ENCODE peak calls at places on chromosomes 16 and 17, in eight cellular contexts. One of them, this sample, is unnamed. For H3K27me3, the result is how much of the 10 kb centered on the place peaks cover.

GRCh38 chr17:4147751-4148310 is 4.8 kb downstream of the CYB5D2 start:
- DNase-seq in neural progenitor cell: no peak
- DNase-seq in left ventricle myocardium inferior: no peak
- DNase-seq in GM23338: no peak
- DNase-seq in thoracic aorta: no peak
- DNase-seq in cardiac muscle cell: no peak
- DNase-seq in SJSA1: peak
- DNase-seq in H7: no peak
- DNase-seq in this sample: no peak

GRCh38 chr17:34386925-34387550 is 24.0 kb upstream of the CCL1 start:
- DNase-seq in neural progenitor cell: no peak
- DNase-seq in left ventricle myocardium inferior: no peak
- DNase-seq in GM23338: no peak
- DNase-seq in thoracic aorta: no peak
- DNase-seq in cardiac muscle cell: peak
- DNase-seq in SJSA1: peak
- DNase-seq in H7: no peak
- DNase-seq in this sample: no peak

GRCh38 chr17:51908841-51909537 is 249.5 kb downstream of the CA10 start:
- DNase-seq in neural progenitor cell: no peak
- DNase-seq in left ventricle myocardium inferior: no peak
- DNase-seq in GM23338: no peak
- DNase-seq in thoracic aorta: no peak
- DNase-seq in cardiac muscle cell: no peak
- DNase-seq in SJSA1: no peak
- DNase-seq in H7: no peak
- DNase-seq in this sample: no peak

GRCh38 chr17:17702821-17703607 is 21.8 kb downstream of the RAI1 start:
- DNase-seq in neural progenitor cell: no peak
- DNase-seq in left ventricle myocardium inferior: peak
- DNase-seq in GM23338: peak
- DNase-seq in thoracic aorta: no peak
- DNase-seq in cardiac muscle cell: no peak
- DNase-seq in SJSA1: no peak
- DNase-seq in H7: peak
- DNase-seq in this sample: no peak

GRCh38 chr16:3021449-3022207 is 1.5 kb downstream of the TNFRSF12A start:
- DNase-seq in neural progenitor cell: peak
- DNase-seq in left ventricle myocardium inferior: peak
- DNase-seq in GM23338: peak
- DNase-seq in thoracic aorta: peak
- DNase-seq in cardiac muscle cell: peak
- DNase-seq in SJSA1: peak
- DNase-seq in H7: peak
- DNase-seq in this sample: peak

GRCh38 chr17:55794681-55795080 is 43.8 kb downstream of the PCTP start:
- DNase-seq in neural progenitor cell: no peak
- DNase-seq in left ventricle myocardium inferior: no peak
- DNase-seq in GM23338: no peak
- DNase-seq in thoracic aorta: no peak
- DNase-seq in cardiac muscle cell: no peak
- DNase-seq in SJSA1: no peak
- DNase-seq in H7: no peak
- DNase-seq in this sample: no peak

GRCh38 chr17:40791116-40791515 is 8.6 kb downstream of the KRT28 start:
- DNase-seq in neural progenitor cell: no peak
- DNase-seq in left ventricle myocardium inferior: no peak
- DNase-seq in GM23338: no peak
- DNase-seq in thoracic aorta: no peak
- DNase-seq in cardiac muscle cell: no peak
- DNase-seq in SJSA1: no peak
- DNase-seq in H7: no peak
- DNase-seq in this sample: no peak

GRCh38 chr16:75260856-75261589 is 9.6 kb upstream of the BCAR1 start:
- DNase-seq in neural progenitor cell: no peak
- DNase-seq in left ventricle myocardium inferior: no peak
- DNase-seq in GM23338: no peak
- DNase-seq in thoracic aorta: no peak
- DNase-seq in cardiac muscle cell: no peak
- DNase-seq in SJSA1: peak
- DNase-seq in H7: peak
- DNase-seq in this sample: no peak

GRCh38 chr17:34892864-34893263 is 68.4 kb downstream of the CCT6B start:
- DNase-seq in neural progenitor cell: peak
- DNase-seq in left ventricle myocardium inferior: no peak
- DNase-seq in GM23338: peak
- DNase-seq in thoracic aorta: no peak
- DNase-seq in cardiac muscle cell: peak
- DNase-seq in SJSA1: no peak
- DNase-seq in H7: peak
- DNase-seq in this sample: no peak

GRCh38 chr17:9890124-9890523 is 14.9 kb downstream of the RCVRN start:
- DNase-seq in neural progenitor cell: peak
- DNase-seq in left ventricle myocardium inferior: no peak
- DNase-seq in GM23338: peak
- DNase-seq in thoracic aorta: no peak
- DNase-seq in cardiac muscle cell: peak
- DNase-seq in SJSA1: no peak
- DNase-seq in H7: peak
- DNase-seq in this sample: no peak

GRCh38 chr17:78517421-78517820 is 59.8 kb downstream of the DNAH17 start:
- DNase-seq in neural progenitor cell: no peak
- DNase-seq in left ventricle myocardium inferior: peak
- DNase-seq in GM23338: no peak
- DNase-seq in thoracic aorta: no peak
- DNase-seq in cardiac muscle cell: peak
- DNase-seq in SJSA1: no peak
- DNase-seq in H7: no peak
- DNase-seq in this sample: no peak

GRCh38 chr17:66142428-66142827 is 49.5 kb downstream of the CEP112 start:
- DNase-seq in neural progenitor cell: no peak
- DNase-seq in left ventricle myocardium inferior: no peak
- DNase-seq in GM23338: no peak
- DNase-seq in thoracic aorta: no peak
- DNase-seq in cardiac muscle cell: no peak
- DNase-seq in SJSA1: no peak
- DNase-seq in H7: no peak
- DNase-seq in this sample: no peak

GRCh38 chr17:58368860-58369213 is 16.8 kb upstream of the SUPT4H1 start:
- DNase-seq in neural progenitor cell: no peak
- DNase-seq in left ventricle myocardium inferior: no peak
- DNase-seq in GM23338: no peak
- DNase-seq in thoracic aorta: no peak
- DNase-seq in cardiac muscle cell: no peak
- DNase-seq in SJSA1: no peak
- DNase-seq in H7: no peak
- DNase-seq in this sample: no peak

GRCh38 chr17:40437095-40437732 is 6.0 kb upstream of the IGFBP4 start:
- DNase-seq in neural progenitor cell: no peak
- DNase-seq in left ventricle myocardium inferior: no peak
- DNase-seq in GM23338: no peak
- DNase-seq in thoracic aorta: no peak
- DNase-seq in cardiac muscle cell: no peak
- DNase-seq in SJSA1: no peak
- DNase-seq in H7: no peak
- DNase-seq in this sample: no peak

GRCh38 chr17:76382803-76383644 is 1.4 kb upstream of the SPHK1 start:
- DNase-seq in neural progenitor cell: peak
- DNase-seq in left ventricle myocardium inferior: peak
- DNase-seq in GM23338: peak
- DNase-seq in thoracic aorta: no peak
- DNase-seq in cardiac muscle cell: peak
- DNase-seq in SJSA1: peak
- DNase-seq in H7: peak
- DNase-seq in this sample: no peak

GRCh38 chr17:72267601-72268000 is 146.8 kb downstream of the SOX9 start:
- DNase-seq in neural progenitor cell: no peak
- DNase-seq in left ventricle myocardium inferior: no peak
- DNase-seq in GM23338: no peak
- DNase-seq in thoracic aorta: no peak
- DNase-seq in cardiac muscle cell: no peak
- DNase-seq in SJSA1: no peak
- DNase-seq in H7: no peak
- DNase-seq in this sample: no peak

GRCh38 chr16:11299865-11300559 is 18.9 kb upstream of the PRM1 start:
- DNase-seq in neural progenitor cell: no peak
- DNase-seq in left ventricle myocardium inferior: no peak
- DNase-seq in GM23338: no peak
- DNase-seq in thoracic aorta: no peak
- DNase-seq in cardiac muscle cell: no peak
- DNase-seq in SJSA1: no peak
- DNase-seq in H7: no peak
- DNase-seq in this sample: no peak

GRCh38 chr17:2694381-2695242 is 17.0 kb downstream of the CLUH start:
- DNase-seq in neural progenitor cell: no peak
- DNase-seq in left ventricle myocardium inferior: no peak
- DNase-seq in GM23338: no peak
- DNase-seq in thoracic aorta: no peak
- DNase-seq in cardiac muscle cell: no peak
- DNase-seq in SJSA1: peak
- DNase-seq in H7: peak
- DNase-seq in this sample: no peak

GRCh38 chr17:28887871-28888471 is 9.6 kb downstream of the FLOT2 start:
- DNase-seq in neural progenitor cell: no peak
- DNase-seq in left ventricle myocardium inferior: no peak
- DNase-seq in GM23338: no peak
- DNase-seq in thoracic aorta: no peak
- DNase-seq in cardiac muscle cell: no peak
- DNase-seq in SJSA1: no peak
- DNase-seq in H7: peak
- DNase-seq in this sample: no peak

GRCh38 chr17:83200746-83201145 is 121.3 kb downstream of the METRNL start:
- DNase-seq in neural progenitor cell: no peak
- DNase-seq in left ventricle myocardium inferior: peak
- DNase-seq in GM23338: no peak
- DNase-seq in thoracic aorta: no peak
- DNase-seq in cardiac muscle cell: no peak
- DNase-seq in SJSA1: peak
- DNase-seq in H7: no peak
- DNase-seq in this sample: no peak

GRCh38 chr17:5702951-5703510 is 118.7 kb upstream of the NLRP1 start:
- DNase-seq in neural progenitor cell: no peak
- DNase-seq in left ventricle myocardium inferior: no peak
- DNase-seq in GM23338: peak
- DNase-seq in thoracic aorta: no peak
- DNase-seq in cardiac muscle cell: no peak
- DNase-seq in SJSA1: peak
- DNase-seq in H7: peak
- DNase-seq in this sample: no peak

DNA sequence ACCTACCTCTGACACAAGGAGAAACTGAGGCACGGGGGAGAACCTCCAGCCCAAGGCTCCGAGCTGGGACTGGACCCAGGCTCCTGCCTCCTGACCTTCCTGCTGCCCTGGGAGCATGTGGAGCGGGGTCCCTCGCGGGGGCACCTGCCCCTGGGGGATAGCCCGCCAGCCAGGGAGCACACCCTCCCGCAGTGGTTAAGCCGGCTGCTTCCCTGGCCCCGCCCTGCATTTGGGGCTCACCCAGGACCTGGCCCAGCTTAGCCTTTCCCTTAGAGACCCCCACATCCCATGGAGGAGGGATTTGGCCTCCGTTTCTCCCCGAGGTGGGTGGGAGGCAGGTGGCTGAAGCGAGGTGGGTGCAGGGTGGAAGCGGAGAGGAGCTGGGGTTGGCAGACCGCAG is 1.8 kb upstream of the CDH15 start:
- DNase-seq in neural progenitor cell: no peak
- DNase-seq in left ventricle myocardium inferior: no peak
- DNase-seq in GM23338: no peak
- DNase-seq in thoracic aorta: no peak
- DNase-seq in cardiac muscle cell: no peak
- DNase-seq in SJSA1: no peak
- DNase-seq in H7: no peak
- DNase-seq in this sample: no peak
- H3K27me3 ChIP-seq in neural progenitor cell: under half
- H3K27me3 ChIP-seq in left ventricle myocardium inferior: half or more
- H3K27me3 ChIP-seq in GM23338: under half
- H3K27me3 ChIP-seq in thoracic aorta: under half
- H3K27me3 ChIP-seq in cardiac muscle cell: under half
- H3K27me3 ChIP-seq in SJSA1: under half
- H3K27me3 ChIP-seq in H7: under half
- H3K27me3 ChIP-seq in this sample: under half

DNA sequence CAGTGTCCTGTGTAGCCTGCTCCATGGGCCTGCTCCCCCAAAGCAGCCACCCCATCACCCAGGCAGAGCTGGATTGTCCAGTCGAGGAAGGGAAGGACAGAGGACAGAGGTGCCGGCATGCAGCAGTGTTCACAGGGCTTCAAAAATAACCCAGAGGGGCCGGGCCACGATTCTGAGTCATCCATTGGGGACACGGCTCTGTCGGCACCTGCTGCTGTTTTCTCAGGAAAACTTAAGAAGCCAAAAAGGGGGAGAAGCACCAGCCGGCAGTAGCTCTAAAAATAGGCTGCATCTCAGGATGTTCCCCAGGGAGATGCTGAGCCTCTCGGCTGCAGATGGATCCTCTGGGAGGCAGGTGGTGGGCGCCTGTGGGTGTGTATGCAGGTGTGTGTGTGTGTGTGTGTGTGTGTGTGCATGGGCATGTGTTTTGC is 1.6 kb downstream of the CA7 start:
- DNase-seq in neural progenitor cell: no peak
- DNase-seq in left ventricle myocardium inferior: no peak
- DNase-seq in GM23338: no peak
- DNase-seq in thoracic aorta: no peak
- DNase-seq in cardiac muscle cell: no peak
- DNase-seq in SJSA1: no peak
- DNase-seq in H7: peak
- DNase-seq in this sample: no peak
- H3K27me3 ChIP-seq in neural progenitor cell: half or more
- H3K27me3 ChIP-seq in left ventricle myocardium inferior: half or more
- H3K27me3 ChIP-seq in GM23338: half or more
- H3K27me3 ChIP-seq in thoracic aorta: under half
- H3K27me3 ChIP-seq in cardiac muscle cell: half or more
- H3K27me3 ChIP-seq in SJSA1: under half
- H3K27me3 ChIP-seq in H7: half or more
- H3K27me3 ChIP-seq in this sample: under half

DNA sequence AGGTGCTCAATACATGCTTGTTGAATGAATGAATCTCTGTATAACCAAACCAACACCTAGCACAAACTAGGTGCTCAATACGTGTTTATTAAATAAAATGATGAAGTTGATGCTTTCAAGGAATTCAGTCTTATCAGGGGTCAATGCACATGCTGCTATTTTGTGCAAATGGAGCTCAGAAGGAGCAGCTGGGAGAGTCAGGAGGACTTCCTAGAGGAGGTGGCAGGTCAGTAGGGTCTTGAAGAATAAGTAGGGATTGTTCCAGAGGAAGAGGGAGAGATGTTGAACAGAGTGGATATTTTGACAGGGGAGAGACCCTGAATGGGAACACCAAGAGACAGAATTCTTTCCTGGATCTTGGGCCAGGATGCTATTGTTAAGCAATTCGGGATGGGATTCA is 92.7 kb upstream of the LHX1 start:
- DNase-seq in neural progenitor cell: no peak
- DNase-seq in left ventricle myocardium inferior: no peak
- DNase-seq in GM23338: no peak
- DNase-seq in thoracic aorta: no peak
- DNase-seq in cardiac muscle cell: no peak
- DNase-seq in SJSA1: no peak
- DNase-seq in H7: no peak
- DNase-seq in this sample: no peak
- H3K27me3 ChIP-seq in neural progenitor cell: under half
- H3K27me3 ChIP-seq in left ventricle myocardium inferior: half or more
- H3K27me3 ChIP-seq in GM23338: under half
- H3K27me3 ChIP-seq in thoracic aorta: under half
- H3K27me3 ChIP-seq in cardiac muscle cell: under half
- H3K27me3 ChIP-seq in SJSA1: under half
- H3K27me3 ChIP-seq in H7: under half
- H3K27me3 ChIP-seq in this sample: under half

GRCh38 chr17:49946964-49947584 is 21.9 kb upstream of the DLX4 start:
- DNase-seq in neural progenitor cell: no peak
- DNase-seq in left ventricle myocardium inferior: no peak
- DNase-seq in GM23338: no peak
- DNase-seq in thoracic aorta: no peak
- DNase-seq in cardiac muscle cell: no peak
- DNase-seq in SJSA1: no peak
- DNase-seq in H7: peak
- DNase-seq in this sample: no peak
- H3K27me3 ChIP-seq in neural progenitor cell: under half
- H3K27me3 ChIP-seq in left ventricle myocardium inferior: half or more
- H3K27me3 ChIP-seq in GM23338: under half
- H3K27me3 ChIP-seq in thoracic aorta: under half
- H3K27me3 ChIP-seq in cardiac muscle cell: under half
- H3K27me3 ChIP-seq in SJSA1: half or more
- H3K27me3 ChIP-seq in H7: under half
- H3K27me3 ChIP-seq in this sample: under half